ENCODE peak calls at places on chromosome 5, in seven cellular contexts. One of them, this sample, is unnamed.
A peak's percentile ranks its signal among the peaks of the same experiment; 100 is the strongest.

GRCh38 chr5:172437445-172438303 is 16.7 kb downstream of the SH3PXD2B start:
- DNase-seq in H1: no peak
- DNase-seq in HCT116: peak; percentile 8
- DNase-seq in K562: peak; percentile 17
- DNase-seq in HepG2: peak; percentile 23
- DNase-seq in GM12878: no peak
- DNase-seq in SK-N-SH: peak; percentile 88
- DNase-seq in this sample: no peak

GRCh38 chr5:82010696-82011095 is 38.9 kb downstream of the ATG10 start:
- DNase-seq in GM12878: no peak
- DNase-seq in HCT116: no peak
- DNase-seq in H1: no peak
- DNase-seq in K562: no peak
- DNase-seq in HepG2: no peak
- DNase-seq in SK-N-SH: no peak
- DNase-seq in this sample: no peak

GRCh38 chr5:161064297-161064696 is 212.3 kb upstream of the ATP10B start:
- DNase-seq in H1: no peak
- DNase-seq in HepG2: no peak
- DNase-seq in GM12878: no peak
- DNase-seq in HCT116: no peak
- DNase-seq in K562: no peak
- DNase-seq in SK-N-SH: no peak
- DNase-seq in this sample: no peak

GRCh38 chr5:143200781-143201398 is 202.6 kb downstream of the NR3C1 start:
- DNase-seq in HCT116: no peak
- DNase-seq in HepG2: no peak
- DNase-seq in H1: no peak
- DNase-seq in GM12878: no peak
- DNase-seq in K562: peak; percentile 31
- DNase-seq in SK-N-SH: no peak
- DNase-seq in this sample: no peak

GRCh38 chr5:10894445-10895054 is 133.5 kb upstream of the DAP start:
- DNase-seq in HCT116: no peak
- DNase-seq in SK-N-SH: no peak
- DNase-seq in K562: no peak
- DNase-seq in GM12878: no peak
- DNase-seq in HepG2: no peak
- DNase-seq in H1: no peak
- DNase-seq in this sample: no peak

GRCh38 chr5:1840071-1840547 is 38.9 kb downstream of the NDUFS6 start:
- DNase-seq in K562: no peak
- DNase-seq in SK-N-SH: no peak
- DNase-seq in HepG2: no peak
- DNase-seq in GM12878: no peak
- DNase-seq in H1: no peak
- DNase-seq in HCT116: no peak
- DNase-seq in this sample: no peak

GRCh38 chr5:45410304-45410995 is 285.7 kb downstream of the HCN1 start:
- DNase-seq in HCT116: no peak
- DNase-seq in K562: no peak
- DNase-seq in HepG2: no peak
- DNase-seq in SK-N-SH: no peak
- DNase-seq in H1: no peak
- DNase-seq in GM12878: no peak
- DNase-seq in this sample: no peak

GRCh38 chr5:43602456-43602817 is 543 bp upstream of the NNT start:
- DNase-seq in HCT116: no peak
- DNase-seq in HepG2: peak; percentile 30
- DNase-seq in SK-N-SH: peak; percentile 75
- DNase-seq in H1: no peak
- DNase-seq in K562: peak; percentile 34
- DNase-seq in GM12878: no peak
- DNase-seq in this sample: no peak

GRCh38 chr5:163565931-163566608 is 60.7 kb downstream of the MAT2B start:
- DNase-seq in GM12878: peak; percentile 11
- DNase-seq in SK-N-SH: no peak
- DNase-seq in HCT116: no peak
- DNase-seq in K562: no peak
- DNase-seq in HepG2: peak; percentile 76
- DNase-seq in H1: peak; percentile 78
- DNase-seq in this sample: peak; percentile 33

GRCh38 chr5:152532714-152533113 is 127.6 kb upstream of the NMUR2 start:
- DNase-seq in K562: peak; percentile 10
- DNase-seq in H1: no peak
- DNase-seq in HepG2: peak; percentile 33
- DNase-seq in SK-N-SH: peak; percentile 16
- DNase-seq in GM12878: peak; percentile 15
- DNase-seq in HCT116: peak; percentile 42
- DNase-seq in this sample: peak; percentile 43

GRCh38 chr5:52727001-52727400 is 60.7 kb upstream of the ITGA1 start:
- DNase-seq in GM12878: no peak
- DNase-seq in K562: no peak
- DNase-seq in HCT116: no peak
- DNase-seq in SK-N-SH: no peak
- DNase-seq in HepG2: no peak
- DNase-seq in H1: no peak
- DNase-seq in this sample: no peak

GRCh38 chr5:168637281-168637680 is 58.1 kb upstream of the PANK3 start:
- DNase-seq in H1: no peak
- DNase-seq in HCT116: no peak
- DNase-seq in SK-N-SH: no peak
- DNase-seq in GM12878: no peak
- DNase-seq in K562: no peak
- DNase-seq in HepG2: no peak
- DNase-seq in this sample: peak; percentile 28
- TF ChIP-seq YY1 in H1: no peak
- TF ChIP-seq YY1 in HCT116: no peak
- TF ChIP-seq YY1 in SK-N-SH: no peak
- TF ChIP-seq YY1 in GM12878: no peak
- TF ChIP-seq YY1 in K562: no peak
- TF ChIP-seq YY1 in HepG2: no peak
- TF ChIP-seq YY1 in this sample: no peak

DNA sequence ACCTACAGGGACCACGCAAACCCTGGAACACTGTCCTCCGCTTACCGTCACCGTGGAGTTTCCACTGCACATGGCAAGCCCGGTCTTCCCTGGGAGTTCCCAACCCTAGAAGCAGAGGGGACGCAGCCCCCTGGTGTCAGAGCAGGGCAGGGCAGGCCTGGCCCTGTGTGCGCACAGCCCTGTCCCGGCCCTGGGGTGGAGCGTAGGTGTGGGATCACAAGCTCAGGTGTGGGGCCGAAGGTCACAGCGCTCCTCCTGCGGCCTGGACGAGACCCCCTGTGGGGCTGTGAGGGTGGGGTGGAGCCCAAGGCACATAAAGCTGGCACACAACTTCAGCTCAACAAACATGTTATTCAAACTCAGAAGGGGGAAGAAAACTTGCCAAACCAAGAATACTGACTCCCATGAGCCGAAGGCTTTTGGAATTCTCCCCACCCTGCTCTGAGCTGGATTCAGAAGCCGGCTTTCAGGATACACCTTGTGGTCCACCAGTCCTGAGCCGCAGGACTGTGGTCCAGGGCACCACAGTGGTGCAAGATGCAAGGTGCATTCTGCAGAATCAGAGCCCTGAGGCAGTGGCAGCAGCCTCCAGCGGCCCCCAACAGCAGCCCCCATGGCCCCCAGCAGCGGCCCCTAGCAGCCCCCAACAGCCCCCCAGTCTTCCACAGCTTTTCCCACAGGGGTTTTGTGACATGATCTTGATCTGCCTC is 11.8 kb upstream of the EXOC3 start:
- DNase-seq in SK-N-SH: peak; percentile 93
- DNase-seq in GM12878: no peak
- DNase-seq in K562: peak; percentile 81
- DNase-seq in HCT116: peak; percentile 23
- DNase-seq in HepG2: peak; percentile 41
- DNase-seq in H1: peak; percentile 84
- DNase-seq in this sample: peak; percentile 42
- TF ChIP-seq YY1 in SK-N-SH: no peak
- TF ChIP-seq YY1 in GM12878: peak; percentile 32
- TF ChIP-seq YY1 in K562: no peak
- TF ChIP-seq YY1 in HCT116: no peak
- TF ChIP-seq YY1 in HepG2: no peak
- TF ChIP-seq YY1 in H1: no peak
- TF ChIP-seq YY1 in this sample: no peak

DNA sequence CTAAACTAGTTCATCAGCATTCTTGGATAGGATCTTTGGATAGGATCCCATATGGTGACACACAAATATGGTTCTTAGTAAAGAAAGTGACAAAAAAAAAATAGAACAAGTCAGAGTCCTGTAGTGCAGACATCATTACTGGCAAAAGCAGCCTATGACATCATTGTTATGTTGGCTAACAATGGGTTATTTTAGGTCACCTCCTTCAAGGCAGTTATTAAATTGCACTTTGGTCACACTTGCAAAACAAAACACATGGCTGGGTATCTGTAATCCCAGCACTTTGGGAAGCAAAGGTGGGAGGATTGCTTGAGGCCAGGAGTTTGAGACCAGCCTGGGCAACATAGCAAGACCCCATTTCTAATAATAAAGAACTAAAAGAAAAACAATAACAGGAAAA is 185.9 kb downstream of the KIAA0825 start:
- DNase-seq in GM12878: no peak
- DNase-seq in HepG2: no peak
- DNase-seq in H1: no peak
- DNase-seq in K562: no peak
- DNase-seq in SK-N-SH: no peak
- DNase-seq in HCT116: no peak
- DNase-seq in this sample: no peak
- TF ChIP-seq YY1 in GM12878: no peak
- TF ChIP-seq YY1 in HepG2: no peak
- TF ChIP-seq YY1 in H1: no peak
- TF ChIP-seq YY1 in K562: no peak
- TF ChIP-seq YY1 in SK-N-SH: no peak
- TF ChIP-seq YY1 in HCT116: no peak
- TF ChIP-seq YY1 in this sample: no peak

GRCh38 chr5:39633057-39633456 is 208.3 kb upstream of the DAB2 start:
- DNase-seq in K562: no peak
- DNase-seq in SK-N-SH: no peak
- DNase-seq in HepG2: no peak
- DNase-seq in GM12878: no peak
- DNase-seq in HCT116: no peak
- DNase-seq in H1: no peak
- DNase-seq in this sample: no peak

GRCh38 chr5:39639618-39640078 is 214.9 kb upstream of the DAB2 start:
- DNase-seq in K562: no peak
- DNase-seq in HCT116: no peak
- DNase-seq in H1: no peak
- DNase-seq in HepG2: no peak
- DNase-seq in GM12878: no peak
- DNase-seq in SK-N-SH: no peak
- DNase-seq in this sample: no peak

GRCh38 chr5:39640552-39640951 is 215.8 kb upstream of the DAB2 start:
- DNase-seq in HepG2: no peak
- DNase-seq in GM12878: no peak
- DNase-seq in HCT116: no peak
- DNase-seq in SK-N-SH: no peak
- DNase-seq in K562: no peak
- DNase-seq in H1: no peak
- DNase-seq in this sample: no peak

DNA sequence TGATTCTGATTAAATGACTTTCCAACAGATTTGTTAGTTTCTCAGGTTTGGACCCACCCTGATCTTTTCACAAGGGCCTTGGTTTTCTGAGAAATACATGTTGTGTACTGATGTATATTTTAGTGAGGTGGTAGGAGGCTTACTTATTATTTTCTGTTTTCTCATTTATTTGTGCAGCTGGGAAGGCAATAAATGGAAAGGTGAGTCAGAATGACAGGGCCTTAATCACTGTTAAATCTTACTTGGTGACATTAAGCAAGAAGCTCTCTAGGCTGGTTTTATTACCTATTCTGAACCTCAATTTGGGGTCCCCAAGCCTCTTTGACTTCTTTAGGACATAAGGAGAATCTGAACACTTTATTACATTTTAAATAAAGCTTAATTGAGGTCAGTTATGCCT is 214.0 kb upstream of the DAB2 start:
- DNase-seq in SK-N-SH: no peak
- DNase-seq in HepG2: no peak
- DNase-seq in K562: no peak
- DNase-seq in GM12878: no peak
- DNase-seq in HCT116: no peak
- DNase-seq in H1: no peak
- DNase-seq in this sample: no peak
- TF ChIP-seq YY1 in SK-N-SH: no peak
- TF ChIP-seq YY1 in HepG2: no peak
- TF ChIP-seq YY1 in K562: no peak
- TF ChIP-seq YY1 in GM12878: no peak
- TF ChIP-seq YY1 in HCT116: no peak
- TF ChIP-seq YY1 in H1: no peak
- TF ChIP-seq YY1 in this sample: no peak

DNA sequence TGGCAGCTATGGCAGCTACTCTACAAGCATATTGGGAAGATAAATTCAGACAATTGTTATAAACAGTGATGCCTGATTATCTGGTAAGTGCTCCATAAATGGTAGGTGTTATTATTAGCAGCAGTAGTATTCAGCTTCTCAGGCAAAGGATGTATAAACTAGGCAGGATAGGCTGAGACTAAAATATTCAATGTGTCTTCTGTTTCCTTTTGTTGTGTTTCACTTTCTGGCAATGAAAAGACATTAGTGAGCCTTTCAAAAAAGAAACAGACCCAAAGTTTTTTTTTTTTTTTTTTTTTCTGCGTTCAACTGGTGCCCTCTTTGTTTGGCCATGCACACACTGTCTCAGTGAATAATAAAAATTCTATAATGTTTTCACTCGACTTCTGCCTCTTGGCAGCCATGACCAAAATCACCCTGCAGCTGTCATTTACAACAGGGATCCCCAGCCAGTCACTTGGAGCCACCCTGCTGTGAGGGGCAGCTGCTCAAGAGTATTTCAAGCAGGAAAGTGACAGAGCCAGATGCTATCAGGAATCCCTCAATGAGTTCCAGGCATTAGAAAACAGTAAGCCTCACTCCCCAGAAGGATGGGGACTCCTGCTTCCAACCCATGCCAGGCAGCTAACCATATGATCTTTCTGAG is 44.0 kb upstream of the MAN2A1 start:
- DNase-seq in K562: no peak
- DNase-seq in HepG2: no peak
- DNase-seq in HCT116: no peak
- DNase-seq in H1: peak; percentile 51
- DNase-seq in SK-N-SH: peak; percentile 46
- DNase-seq in GM12878: no peak
- DNase-seq in this sample: peak; percentile 16
- TF ChIP-seq YY1 in K562: no peak
- TF ChIP-seq YY1 in HepG2: no peak
- TF ChIP-seq YY1 in HCT116: no peak
- TF ChIP-seq YY1 in H1: no peak
- TF ChIP-seq YY1 in SK-N-SH: no peak
- TF ChIP-seq YY1 in GM12878: no peak
- TF ChIP-seq YY1 in this sample: no peak

GRCh38 chr5:179127136-179128040 is 67.2 kb downstream of the ZNF354C start:
- DNase-seq in H1: no peak
- DNase-seq in K562: no peak
- DNase-seq in GM12878: no peak
- DNase-seq in HepG2: no peak
- DNase-seq in HCT116: no peak
- DNase-seq in SK-N-SH: no peak
- DNase-seq in this sample: no peak
- TF ChIP-seq YY1 in H1: no peak
- TF ChIP-seq YY1 in K562: no peak
- TF ChIP-seq YY1 in GM12878: no peak
- TF ChIP-seq YY1 in HepG2: no peak
- TF ChIP-seq YY1 in HCT116: no peak
- TF ChIP-seq YY1 in SK-N-SH: no peak
- TF ChIP-seq YY1 in this sample: no peak